ENCODE peak calls at places on chromosomes 6 and 20, in seven cellular contexts. X is pancreas; V is activated CD8-positive, alpha-beta memory T cell treated with anti-CD3 and anti-CD28 coated beads, Interleukin-2, amount 10 ng/mL, durations not matched to agents 7 days and 5 days; S is GM13977; I is KBM-7; G is neuronal stem cell; Y is kidney. N is an unnamed sample.
A peak's percentile ranks its signal among the peaks of the same experiment; 100 is the strongest.

GRCh38 chr20:7627734-7628663 is 312.3 kb downstream of the HAO1 start:
- DNase-seq in I (no peak), V (no peak), G (no peak), Y (no peak), X (no peak), S (no peak), N (no peak)

GRCh38 chr6:15893556-15894253 is 230.9 kb upstream of the DTNBP1 start:
- DNase-seq in I (peak; percentile 79), X (no peak), Y (no peak), G (no peak), S (no peak), V (no peak), N (no peak)

GRCh38 chr20:34526466-34526865 is 10.2 kb downstream of the DYNLRB1 start:
- DNase-seq in G (no peak), I (no peak), Y (no peak), S (no peak), V (no peak), X (peak; percentile 9), N (no peak)

GRCh38 chr6:75230484-75231325 is 12.9 kb downstream of the COX7A2 start:
- DNase-seq in Y (no peak), X (peak; percentile 20), G (peak; percentile 33), V (no peak), I (peak; percentile 57), S (no peak), N (peak; percentile 47)

GRCh38 chr20:370977-371754 is 9.4 kb upstream of the TRIB3 start:
- DNase-seq in V (no peak), S (no peak), G (no peak), Y (no peak), I (no peak), X (no peak), N (no peak)

GRCh38 chr6:90273863-90274262 is 22.8 kb downstream of the BACH2 start:
- DNase-seq in X (no peak), S (no peak), V (no peak), Y (no peak), G (no peak), I (no peak), N (no peak)

GRCh38 chr6:87772597-87773530 is 70.8 kb upstream of the AKIRIN2 start:
- DNase-seq in X (no peak), G (no peak), Y (no peak), S (no peak), V (no peak), I (no peak), N (no peak)

GRCh38 chr6:39102024-39102820 is 12.8 kb downstream of the SAYSD1 start:
- DNase-seq in G (peak; percentile 45), Y (no peak), I (peak; percentile 74), X (peak; percentile 63), S (no peak), V (no peak), N (no peak)

N was measured in G401.